ENCODE peak calls at places on chromosome 11, in five cellular contexts. F is CD8-positive, alpha-beta T cell; J is HCT116; P is stomach; G is CD8-positive, alpha-beta memory T cell. L is an unnamed sample.

GRCh38 chr11:101034076-101034475 is 95.5 kb downstream of the PGR start:
- DNase-seq in F (no peak), J (no peak), P (peak; percentile 38), G (no peak), L (no peak)

GRCh38 chr11:18986744-18987143 is 47.5 kb upstream of the MRGPRX1 start:
- DNase-seq in F (no peak), J (no peak), P (no peak), G (no peak), L (no peak)

GRCh38 chr11:120295110-120295509 is 30.0 kb upstream of the TLCD5 start:
- DNase-seq in F (no peak), J (no peak), P (peak; percentile 66), G (no peak), L (no peak)

GRCh38 chr11:80155412-80156017 is 714.7 kb upstream of the TENM4 start:
- DNase-seq in F (no peak), J (no peak), P (no peak), G (no peak), L (no peak)

GRCh38 chr11:105577645-105578044 is 32.2 kb upstream of the GRIA4 start:
- DNase-seq in F (no peak), J (no peak), P (no peak), G (no peak), L (no peak)

GRCh38 chr11:95776859-95777258 is 12.7 kb downstream of the FAM76B start:
- DNase-seq in F (no peak), J (no peak), P (no peak), G (no peak), L (no peak)

GRCh38 chr11:55673860-55674259 is 11.9 kb downstream of the OR4C6 start:
- DNase-seq in F (no peak), J (no peak), P (no peak), G (no peak), L (no peak)

GRCh38 chr11:36311926-36312592 is 16.0 kb downstream of the PRR5L start:
- DNase-seq in F (no peak), J (no peak), P (no peak), G (no peak), L (no peak)

GRCh38 chr11:1228921-1229451 is 6.1 kb downstream of the MUC5B start:
- DNase-seq in F (no peak), J (no peak), P (no peak), G (peak; percentile 45), L (no peak)

GRCh38 chr11:112363527-112363926 is 102.9 kb upstream of the PLET1 start:
- DNase-seq in F (no peak), J (no peak), P (no peak), G (no peak), L (no peak)

GRCh38 chr11:120061761-120062560 is 76.0 kb downstream of the TRIM29 start:
- DNase-seq in F (no peak), J (no peak), P (no peak), G (peak; percentile 8), L (no peak)

GRCh38 chr11:130178992-130179391 is 19.4 kb downstream of the ST14 start:
- DNase-seq in F (no peak), J (no peak), P (no peak), G (peak; percentile 14), L (no peak)

GRCh38 chr11:126327280-126328000 is 23.6 kb downstream of the DCPS start:
- DNase-seq in F (no peak), J (no peak), P (no peak), G (no peak), L (no peak)

GRCh38 chr11:108121274-108122155 is at the start of gene ACAT1:
- DNase-seq in F (peak; percentile 98), J (peak; percentile 78), P (peak; percentile 99), G (peak; percentile 97), L (peak; percentile 98)

GRCh38 chr11:68099474-68100405 is 21.4 kb downstream of the CHKA start:
- DNase-seq in F (peak; percentile 23), J (no peak), P (peak; percentile 95), G (no peak), L (no peak)

GRCh38 chr11:75142714-75143419 is 8.0 kb upstream of the SLCO2B1 start:
- DNase-seq in F (peak; percentile 66), J (peak; percentile 84), P (peak; percentile 44), G (peak; percentile 78), L (peak; percentile 48)

GRCh38 chr11:109993786-109994185 is 99.4 kb upstream of the ZC3H12C start:
- DNase-seq in F (no peak), J (no peak), P (no peak), G (no peak), L (no peak)

GRCh38 chr11:120536797-120537169 is 25.2 kb downstream of the GRIK4 start:
- DNase-seq in F (no peak), J (no peak), P (no peak), G (no peak), L (no peak)

GRCh38 chr11:22193348-22194051 is 615 bp downstream of the ANO5 start:
- DNase-seq in F (no peak), J (no peak), P (peak; percentile 26), G (no peak), L (peak; percentile 64)

GRCh38 chr11:382081-382643 is 11.8 kb upstream of the PKP3 start:
- DNase-seq in F (no peak), J (no peak), P (no peak), G (no peak), L (no peak)

GRCh38 chr11:47399860-47400812 is 8.3 kb upstream of the SLC39A13 start:
- DNase-seq in F (peak; percentile 34), J (no peak), P (no peak), G (peak; percentile 65), L (peak; percentile 73)

GRCh38 chr11:128476729-128477128 is 110.6 kb downstream of the ETS1 start:
- DNase-seq in F (peak; percentile 60), J (no peak), P (no peak), G (peak; percentile 91), L (no peak)

GRCh38 chr11:86761978-86762377 is 38.4 kb upstream of the PRSS23 start:
- DNase-seq in F (no peak), J (no peak), P (no peak), G (no peak), L (no peak)

GRCh38 chr11:3165152-3165705 is at the start of gene OSBPL5:
- DNase-seq in F (peak; percentile 36), J (no peak), P (peak; percentile 79), G (no peak), L (no peak)

GRCh38 chr11:124199702-124200101 is 16.6 kb downstream of the OR10D3 start:
- DNase-seq in F (no peak), J (no peak), P (no peak), G (no peak), L (no peak)

GRCh38 chr11:66317322-66317765 is 500 bp upstream of the CD248 start:
- DNase-seq in F (no peak), J (no peak), P (no peak), G (peak; percentile 78), L (no peak)

GRCh38 chr11:66316849-66317251 is at the start of gene CD248:
- DNase-seq in F (no peak), J (no peak), P (no peak), G (peak; percentile 55), L (no peak)

GRCh38 chr11:66317766-66318575 is 1.1 kb upstream of the CD248 start:
- DNase-seq in F (peak; percentile 67), J (no peak), P (peak; percentile 36), G (peak; percentile 95), L (peak; percentile 81)

GRCh38 chr11:66315921-66316811 is 678 bp downstream of the CD248 start:
- DNase-seq in F (no peak), J (no peak), P (no peak), G (peak; percentile 68), L (no peak)

GRCh38 chr11:66318576-66318970 is 1.7 kb upstream of the CD248 start:
- DNase-seq in F (no peak), J (no peak), P (no peak), G (no peak), L (no peak)
- H3K4me3 ChIP-seq in F (peak overlapping the region; percentile 24), J (no peak overlapping the region), P (no peak overlapping the region), G (peak overlapping the region; percentile 54), L (no peak overlapping the region)

GRCh38 chr11:102405501-102405900 is 47.1 kb downstream of the TMEM123 start:
- DNase-seq in F (no peak), J (no peak), P (no peak), G (no peak), L (no peak)
- H3K36me3 ChIP-seq in F (peaks cover 30% of the 10 kb centered on the region), J (peaks cover 21% of the 10 kb centered on the region), P (peaks cover 41% of the 10 kb centered on the region), G (peaks cover 9% of the 10 kb centered on the region), L (peaks cover 10% of the 10 kb centered on the region)

DNA sequence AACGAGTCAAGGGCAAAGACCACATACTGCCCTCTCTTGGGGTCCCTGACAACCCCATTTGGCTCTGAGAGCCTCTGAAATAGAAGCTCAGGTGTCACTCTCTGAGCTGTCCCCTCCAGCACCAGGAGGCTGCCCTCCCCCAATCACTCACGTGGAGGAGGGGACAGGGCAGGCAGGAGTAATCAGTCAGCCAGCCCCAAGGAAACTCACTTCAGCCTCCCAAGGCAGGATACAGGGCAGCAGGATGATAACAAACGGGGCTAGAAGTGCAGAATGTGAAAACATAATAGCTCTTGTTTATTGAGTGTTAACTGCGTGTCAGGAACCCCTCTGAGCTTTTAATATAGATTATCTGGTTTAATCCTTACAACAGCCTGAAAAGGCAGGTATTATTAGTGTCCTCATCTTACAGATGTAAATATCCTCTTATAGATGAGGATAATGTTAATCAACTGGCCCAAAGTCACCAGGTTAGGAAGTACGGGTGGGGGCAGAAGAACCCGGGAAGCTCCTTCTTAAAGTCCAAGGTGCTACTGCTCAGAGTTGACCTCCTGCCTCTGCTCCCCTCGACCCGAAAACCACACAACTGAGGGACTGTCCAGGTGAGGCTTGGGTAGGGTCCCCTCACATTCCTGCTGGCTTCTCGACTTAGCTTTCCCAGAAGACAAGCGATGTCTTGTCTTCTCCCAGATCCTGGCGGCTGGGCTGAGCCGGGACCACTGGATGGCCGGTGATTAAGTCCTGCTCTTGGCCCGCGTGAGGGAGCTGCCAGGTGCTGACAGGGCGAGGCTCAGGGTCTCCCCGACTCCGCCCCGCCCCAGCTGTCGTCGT is 2.7 kb downstream of the CHRM4 start:
- DNase-seq in F (no peak), J (no peak), P (no peak), G (no peak), L (no peak)
- H3K4me3 ChIP-seq in F (no peak overlapping the region), J (peak overlapping the region; percentile 59), P (peak overlapping the region; percentile 52), G (no peak overlapping the region), L (no peak overlapping the region)

GRCh38 chr11:70155386-70155785 is 47.7 kb upstream of the FADD start:
- DNase-seq in F (no peak), J (no peak), P (no peak), G (no peak), L (no peak)

GRCh38 chr11:70156291-70157037 is 46.6 kb upstream of the FADD start:
- DNase-seq in F (no peak), J (no peak), P (no peak), G (no peak), L (no peak)

GRCh38 chr11:70152244-70152643 is 50.9 kb upstream of the FADD start:
- DNase-seq in F (no peak), J (no peak), P (no peak), G (no peak), L (no peak)

GRCh38 chr11:70158201-70158600 is 44.9 kb upstream of the FADD start:
- DNase-seq in F (no peak), J (peak; percentile 13), P (no peak), G (no peak), L (no peak)

GRCh38 chr11:70153133-70153727 is 49.9 kb upstream of the FADD start:
- DNase-seq in F (no peak), J (no peak), P (no peak), G (no peak), L (no peak)
- H3K36me3 ChIP-seq in F (no peaks in the 10 kb centered on the region), J (peaks cover 6% of the 10 kb centered on the region), P (no peaks in the 10 kb centered on the region), G (no peaks in the 10 kb centered on the region), L (no peaks in the 10 kb centered on the region)

GRCh38 chr11:60257956-60258722 is 15.2 kb upstream of the MS4A4E start:
- DNase-seq in F (no peak), J (no peak), P (no peak), G (no peak), L (no peak)
- H3K4me3 ChIP-seq in F (no peak overlapping the region), J (no peak overlapping the region), P (no peak overlapping the region), G (no peak overlapping the region), L (no peak overlapping the region)